ENCODE peak calls at places on chromosomes 6 and 20, in eight cellular contexts. F, L, B, D, Q, E, Z and K are unnamed samples.

GRCh38 chr6:16903470-16903869 is 142.2 kb upstream of the ATXN1 start:
- DNase-seq in F (no peak), L (no peak), B (no peak), D (peak; percentile 19), Q (peak; percentile 30), E (no peak), Z (no peak), K (peak; percentile 47)

GRCh38 chr20:62898970-62899632 is 27.2 kb downstream of the DIDO1 start:
- DNase-seq in F (no peak), L (peak; percentile 36), B (no peak), D (no peak), Q (no peak), E (no peak), Z (no peak), K (no peak)

GRCh38 chr6:35164277-35164676 is 23.1 kb upstream of the TCP11 start:
- DNase-seq in F (no peak), L (no peak), B (no peak), D (no peak), Q (no peak), E (no peak), Z (no peak), K (no peak)

GRCh38 chr6:130848945-130849344 is 21.7 kb downstream of the SMLR1 start:
- DNase-seq in F (no peak), L (no peak), B (no peak), D (no peak), Q (no peak), E (peak; percentile 19), Z (no peak), K (no peak)

GRCh38 chr6:20211941-20212391 is 303 bp downstream of the MBOAT1 start:
- DNase-seq in F (no peak), L (no peak), B (no peak), D (peak; percentile 51), Q (peak; percentile 51), E (peak; percentile 55), Z (no peak), K (peak; percentile 61)

GRCh38 chr6:115004204-115004603 is 661.4 kb upstream of the HS3ST5 start:
- DNase-seq in F (no peak), L (no peak), B (no peak), D (no peak), Q (no peak), E (no peak), Z (no peak), K (peak; percentile 12)

GRCh38 chr6:22471746-22472145 is 97.6 kb upstream of the HDGFL1 start:
- DNase-seq in F (no peak), L (no peak), B (no peak), D (no peak), Q (no peak), E (no peak), Z (no peak), K (no peak)

GRCh38 chr6:15299430-15300131 is 53.7 kb downstream of the JARID2 start:
- DNase-seq in F (peak; percentile 83), L (peak; percentile 56), B (no peak), D (peak; percentile 98), Q (peak; percentile 35), E (peak; percentile 79), Z (peak; percentile 81), K (peak; percentile 38)

GRCh38 chr6:44538131-44538835 is 150.8 kb downstream of the CDC5L start:
- DNase-seq in F (no peak), L (no peak), B (no peak), D (no peak), Q (no peak), E (no peak), Z (no peak), K (no peak)

GRCh38 chr20:46206025-46206424 is 87.9 kb downstream of the CD40 start:
- DNase-seq in F (peak; percentile 69), L (peak; percentile 72), B (no peak), D (peak; percentile 82), Q (peak; percentile 52), E (no peak), Z (no peak), K (peak; percentile 15)

GRCh38 chr6:90295854-90296345 is 743 bp downstream of the BACH2 start:
- DNase-seq in F (peak; percentile 89), L (peak; percentile 58), B (peak; percentile 52), D (peak; percentile 18), Q (peak; percentile 56), E (peak; percentile 60), Z (peak; percentile 72), K (peak; percentile 65)

GRCh38 chr6:31659649-31660223 is 842 bp downstream of the C6orf47 start:
- DNase-seq in F (no peak), L (no peak), B (no peak), D (peak; percentile 23), Q (peak; percentile 33), E (peak; percentile 17), Z (no peak), K (peak; percentile 50)

GRCh38 chr6:52063584-52064400 is 23.6 kb downstream of the PKHD1 start:
- DNase-seq in F (peak; percentile 28), L (no peak), B (peak; percentile 60), D (peak; percentile 99), Q (peak; percentile 34), E (peak; percentile 68), Z (peak; percentile 34), K (peak; percentile 39)

GRCh38 chr6:113082691-113083090 is 735.6 kb downstream of the RFPL4B start:
- DNase-seq in F (no peak), L (no peak), B (peak; percentile 38), D (no peak), Q (peak; percentile 62), E (no peak), Z (no peak), K (no peak)

GRCh38 chr6:402901-403658 is 11.5 kb downstream of the IRF4 start:
- DNase-seq in F (no peak), L (no peak), B (no peak), D (no peak), Q (no peak), E (no peak), Z (no peak), K (no peak)

GRCh38 chr6:28661097-28661713 is 135.5 kb downstream of the GPX5 start:
- DNase-seq in F (no peak), L (no peak), B (no peak), D (no peak), Q (no peak), E (no peak), Z (no peak), K (no peak)

GRCh38 chr6:29763491-29764289 is 40.5 kb downstream of the HLA-F start:
- DNase-seq in F (no peak), L (no peak), B (no peak), D (no peak), Q (peak; percentile 90), E (no peak), Z (no peak), K (peak; percentile 91)

GRCh38 chr20:38193586-38194105 is 28.6 kb upstream of the TGM2 start:
- DNase-seq in F (no peak), L (no peak), B (no peak), D (no peak), Q (no peak), E (no peak), Z (no peak), K (no peak)

GRCh38 chr20:46688151-46689081 is 828 bp downstream of the TP53RK start:
- DNase-seq in F (no peak), L (no peak), B (no peak), D (peak; percentile 19), Q (peak; percentile 59), E (no peak), Z (no peak), K (peak; percentile 82)

GRCh38 chr20:38791940-38792339 is 13.6 kb upstream of the PPP1R16B start:
- DNase-seq in F (no peak), L (no peak), B (no peak), D (no peak), Q (no peak), E (no peak), Z (no peak), K (no peak)

GRCh38 chr20:47713163-47713562 is 72.1 kb downstream of the SULF2 start:
- DNase-seq in F (no peak), L (no peak), B (no peak), D (no peak), Q (no peak), E (no peak), Z (no peak), K (no peak)

GRCh38 chr6:7907159-7907558 is 3.4 kb downstream of the TXNDC5 start:
- DNase-seq in F (no peak), L (no peak), B (no peak), D (no peak), Q (no peak), E (no peak), Z (no peak), K (no peak)

GRCh38 chr20:51752343-51752951 is 15.7 kb downstream of the ATP9A start:
- DNase-seq in F (no peak), L (no peak), B (no peak), D (no peak), Q (peak; percentile 93), E (no peak), Z (no peak), K (peak; percentile 67)

GRCh38 chr20:58618694-58619540 is 32.2 kb upstream of the STX16 start:
- DNase-seq in F (peak; percentile 78), L (no peak), B (no peak), D (no peak), Q (peak; percentile 86), E (no peak), Z (no peak), K (peak; percentile 72)

GRCh38 chr6:149904661-149905370 is 6.9 kb upstream of the RAET1E start:
- DNase-seq in F (no peak), L (no peak), B (no peak), D (no peak), Q (no peak), E (no peak), Z (no peak), K (no peak)

GRCh38 chr6:138517635-138518034 is 18.3 kb upstream of the NHSL1 start:
- DNase-seq in F (peak; percentile 47), L (peak; percentile 59), B (peak; percentile 61), D (peak; percentile 30), Q (peak; percentile 61), E (peak; percentile 55), Z (peak; percentile 48), K (peak; percentile 39)

GRCh38 chr6:122202576-122203137 is 196.8 kb upstream of the HSF2 start:
- DNase-seq in F (no peak), L (no peak), B (no peak), D (no peak), Q (no peak), E (no peak), Z (no peak), K (no peak)

GRCh38 chr6:154705471-154706113 is 27.6 kb upstream of the SCAF8 start:
- DNase-seq in F (no peak), L (no peak), B (no peak), D (no peak), Q (peak; percentile 30), E (peak; percentile 14), Z (no peak), K (no peak)

GRCh38 chr6:75402296-75402695 is 91.3 kb downstream of the FILIP1 start:
- DNase-seq in F (peak; percentile 31), L (no peak), B (peak; percentile 34), D (no peak), Q (peak; percentile 76), E (no peak), Z (no peak), K (peak; percentile 67)

GRCh38 chr20:1469925-1470571 is 3.4 kb upstream of the NSFL1C start:
- DNase-seq in F (peak; percentile 91), L (peak; percentile 81), B (peak; percentile 68), D (peak; percentile 59), Q (peak; percentile 99), E (no peak), Z (no peak), K (peak; percentile 93)

GRCh38 chr20:9911519-9911918 is 72.6 kb upstream of the PAK5 start:
- DNase-seq in F (no peak), L (no peak), B (no peak), D (no peak), Q (no peak), E (no peak), Z (no peak), K (no peak)

GRCh38 chr6:110567957-110568696 is 91.7 kb upstream of the SLC22A16 start:
- DNase-seq in F (no peak), L (no peak), B (no peak), D (no peak), Q (no peak), E (no peak), Z (no peak), K (no peak)

GRCh38 chr6:707576-708236 is 14.8 kb upstream of the EXOC2 start:
- DNase-seq in F (no peak), L (no peak), B (no peak), D (no peak), Q (no peak), E (no peak), Z (no peak), K (no peak)

GRCh38 chr6:138486249-138487121 is 12.8 kb downstream of the NHSL1 start:
- DNase-seq in F (no peak), L (no peak), B (no peak), D (no peak), Q (no peak), E (no peak), Z (no peak), K (no peak)